ENCODE peak calls at places on chromosomes 12 and 14, in six cellular contexts. K is HepG2, M is transverse colon, X is adrenal gland, C is psoas muscle, G is right lobe of liver. N is an unnamed sample.

GRCh38 chr14:89779707-89780106 is 174.8 kb downstream of the EFCAB11 start:
- DNase-seq in C (no peak), M (no peak), X (no peak), K (no peak), G (no peak), N (no peak)

GRCh38 chr14:64663174-64663573 is 41.0 kb upstream of the PLEKHG3 start:
- DNase-seq in M (no peak), K (no peak), C (no peak), X (no peak), G (no peak), N (no peak)

GRCh38 chr12:15001733-15002471 is 29.1 kb downstream of the PDE6H start:
- DNase-seq in X (peak; percentile 58), G (no peak), C (peak; percentile 30), M (peak; percentile 24), K (peak; percentile 6), N (peak; percentile 9)

GRCh38 chr12:92927436-92928116 is 1.5 kb downstream of the EEA1 start:
- DNase-seq in C (no peak), K (peak; percentile 63), X (no peak), G (no peak), M (no peak), N (peak; percentile 81)

GRCh38 chr12:131963381-131963780 is 13.6 kb downstream of the EP400 start:
- DNase-seq in M (no peak), C (no peak), K (no peak), X (no peak), G (no peak), N (no peak)

GRCh38 chr12:100675432-100675831 is 101.9 kb downstream of the GAS2L3 start:
- DNase-seq in X (peak; percentile 65), K (no peak), M (peak; percentile 14), C (peak; percentile 18), G (no peak), N (peak; percentile 79)

GRCh38 chr12:111450676-111451075 is 45.0 kb downstream of the SH2B3 start:
- DNase-seq in G (no peak), M (no peak), X (peak; percentile 23), C (no peak), K (no peak), N (no peak)

GRCh38 chr14:93944348-93945069 is 17.4 kb downstream of the FAM181A start:
- DNase-seq in M (no peak), G (no peak), K (no peak), X (no peak), C (peak; percentile 64), N (no peak)

GRCh38 chr12:108640802-108641445 is 7.2 kb upstream of the SELPLG start:
- DNase-seq in K (no peak), C (no peak), G (no peak), X (peak; percentile 67), M (peak; percentile 68), N (no peak)

GRCh38 chr14:103545219-103545914 is 16.4 kb downstream of the TRMT61A start:
- DNase-seq in G (peak; percentile 37), M (no peak), K (no peak), X (no peak), C (peak; percentile 23), N (no peak)
- H3K4me1 ChIP-seq in G (no peaks in the 10 kb centered on the region), M (peaks cover 64% of the 10 kb centered on the region), K (peaks cover 49% of the 10 kb centered on the region), X (peaks cover 18% of the 10 kb centered on the region), C (peaks cover 43% of the 10 kb centered on the region), N (peaks cover 55% of the 10 kb centered on the region)

GRCh38 chr12:124157416-124157815 is 137.5 kb upstream of the RFLNA start:
- DNase-seq in X (no peak), K (no peak), M (no peak), G (no peak), C (peak; percentile 32), N (no peak)
- H3K27me3 ChIP-seq in X (no peaks in the 10 kb centered on the region), K (peaks cover 12% of the 10 kb centered on the region), M (no peaks in the 10 kb centered on the region), G (no peaks in the 10 kb centered on the region), C (no peaks in the 10 kb centered on the region), N (peaks cover 16% of the 10 kb centered on the region)

GRCh38 chr14:50091240-50091914 is 25.0 kb downstream of the VCPKMT start:
- DNase-seq in X (no peak), C (no peak), M (no peak), K (no peak), G (no peak), N (no peak)
- H3K4me1 ChIP-seq in X (peaks cover 8% of the 10 kb centered on the region), C (no peaks in the 10 kb centered on the region), M (no peaks in the 10 kb centered on the region), K (peaks cover 6% of the 10 kb centered on the region), G (no peaks in the 10 kb centered on the region), N (no peaks in the 10 kb centered on the region)

GRCh38 chr12:6699989-6700645 is 498 bp downstream of the PIANP start:
- DNase-seq in M (peak; percentile 13), C (no peak), K (no peak), X (no peak), G (no peak), N (peak; percentile 55)

GRCh38 chr12:6703631-6704030 is 3.0 kb upstream of the PIANP start:
- DNase-seq in K (peak; percentile 31), X (no peak), G (no peak), M (no peak), C (no peak), N (no peak)

GRCh38 chr12:6700646-6701051 is at the start of gene PIANP:
- DNase-seq in M (peak; percentile 48), K (no peak), G (no peak), X (peak; percentile 43), C (peak; percentile 41), N (peak; percentile 88)

GRCh38 chr12:6699259-6699988 is 1.2 kb downstream of the PIANP start:
- DNase-seq in X (no peak), G (no peak), M (no peak), K (no peak), C (no peak), N (no peak)

DNA sequence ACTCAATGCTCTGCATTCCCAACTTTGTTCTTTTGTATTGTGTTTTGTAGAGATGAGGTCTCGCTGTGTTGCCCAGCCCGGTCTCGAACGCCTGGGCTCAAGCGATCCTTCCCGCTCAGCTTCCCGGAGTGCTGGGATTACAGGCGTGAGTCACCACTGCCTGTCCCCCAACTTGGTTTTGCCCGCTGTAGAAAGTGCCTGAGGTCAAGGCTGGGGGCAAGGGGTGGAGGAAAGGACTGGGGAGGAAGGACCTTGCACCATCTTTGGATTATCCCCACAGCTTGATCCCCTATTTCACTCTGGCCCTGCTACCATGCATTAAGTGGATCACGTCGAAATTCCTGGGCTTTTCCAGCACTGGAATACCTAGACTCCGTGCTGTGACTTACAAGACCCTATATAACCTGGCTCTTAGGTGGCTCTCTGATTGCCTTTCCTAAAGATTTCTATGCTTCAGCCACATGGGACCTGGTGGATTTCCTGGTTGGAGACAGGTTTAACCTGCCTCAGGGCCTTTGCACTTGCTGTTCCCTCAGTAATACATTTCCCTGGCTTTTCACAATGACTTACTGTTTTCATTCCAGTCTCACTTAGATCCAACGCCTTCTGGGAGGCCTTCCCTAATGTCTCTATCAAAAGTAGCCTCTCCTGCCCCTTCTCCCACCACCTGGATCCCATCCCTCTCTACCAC is 608 bp upstream of the PIANP start:
- DNase-seq in G (no peak), C (no peak), X (no peak), M (no peak), K (no peak), N (peak; percentile 30)
- H3K27me3 ChIP-seq in G (peaks cover 11% of the 10 kb centered on the region), C (peaks cover 95% of the 10 kb centered on the region), X (peaks cover 61% of the 10 kb centered on the region), M (peaks cover 85% of the 10 kb centered on the region), K (peaks cover 58% of the 10 kb centered on the region), N (peaks cover 30% of the 10 kb centered on the region)

GRCh38 chr12:17875230-17875629 is 214.8 kb downstream of the RERGL start:
- DNase-seq in M (no peak), K (no peak), G (no peak), X (no peak), C (no peak), N (no peak)
- H3K4me1 ChIP-seq in M (no peaks in the 10 kb centered on the region), K (no peaks in the 10 kb centered on the region), G (no peaks in the 10 kb centered on the region), X (no peaks in the 10 kb centered on the region), C (no peaks in the 10 kb centered on the region), N (no peaks in the 10 kb centered on the region)

GRCh38 chr12:115485967-115486366 is 791.5 kb downstream of the MED13L start:
- DNase-seq in X (no peak), C (no peak), M (no peak), K (no peak), G (no peak), N (no peak)
- H3K27me3 ChIP-seq in X (no peaks in the 10 kb centered on the region), C (peaks cover 3% of the 10 kb centered on the region), M (no peaks in the 10 kb centered on the region), K (peaks cover 31% of the 10 kb centered on the region), G (no peaks in the 10 kb centered on the region), N (peaks cover 11% of the 10 kb centered on the region)

GRCh38 chr14:77589099-77589498 is 27.3 kb downstream of the SPTLC2 start:
- DNase-seq in G (no peak), X (no peak), K (no peak), C (no peak), M (no peak), N (no peak)
- H3K4me1 ChIP-seq in G (no peaks in the 10 kb centered on the region), X (peaks cover 17% of the 10 kb centered on the region), K (peaks cover 25% of the 10 kb centered on the region), C (peaks cover 1% of the 10 kb centered on the region), M (peaks cover 63% of the 10 kb centered on the region), N (no peaks in the 10 kb centered on the region)

N was measured in adipocyte.